ENCODE peak calls at places on chromosomes 11 and 22, in four cellular contexts. F, M, O and J are unnamed samples.

GRCh38 chr11:16346975-16347374 is 9.4 kb downstream of the SOX6 start:
- DNase-seq in O (no peak), F (no peak), M (no peak), J (no peak)

GRCh38 chr22:48428556-48429371 is 1398.9 kb downstream of the BRD1 start:
- DNase-seq in O (peak), M (no peak), F (no peak), J (no peak)

GRCh38 chr11:105181521-105181920 is 42.0 kb upstream of the CARD18 start:
- DNase-seq in F (no peak), O (no peak), M (no peak), J (no peak)

GRCh38 chr11:110565690-110566336 is 136.1 kb downstream of the FDX1 start:
- DNase-seq in F (no peak), O (peak), M (no peak), J (no peak)

GRCh38 chr11:129974672-129975071 is 28.0 kb downstream of the PRDM10 start:
- DNase-seq in F (no peak), O (no peak), M (no peak), J (no peak)

GRCh38 chr22:33969052-33969451 is 48.8 kb upstream of the LARGE1 start:
- DNase-seq in M (no peak), F (no peak), O (no peak), J (no peak)

GRCh38 chr11:114612686-114613085 is 17.1 kb upstream of the NXPE4 start:
- DNase-seq in F (no peak), M (no peak), O (no peak), J (no peak)

GRCh38 chr22:42974223-42974622 is 40.7 kb downstream of the PACSIN2 start:
- DNase-seq in O (no peak), M (no peak), F (no peak), J (no peak)

GRCh38 chr11:130710022-130710421 is 206.3 kb downstream of the SNX19 start:
- DNase-seq in F (no peak), M (no peak), O (no peak), J (no peak)

GRCh38 chr22:33851985-33852384 is 68.3 kb downstream of the LARGE1 start:
- DNase-seq in F (no peak), O (no peak), M (no peak), J (no peak)

GRCh38 chr22:19579880-19580279 is 55.7 kb upstream of the CLDN5 start:
- DNase-seq in F (no peak), M (no peak), O (no peak), J (no peak)

DNA sequence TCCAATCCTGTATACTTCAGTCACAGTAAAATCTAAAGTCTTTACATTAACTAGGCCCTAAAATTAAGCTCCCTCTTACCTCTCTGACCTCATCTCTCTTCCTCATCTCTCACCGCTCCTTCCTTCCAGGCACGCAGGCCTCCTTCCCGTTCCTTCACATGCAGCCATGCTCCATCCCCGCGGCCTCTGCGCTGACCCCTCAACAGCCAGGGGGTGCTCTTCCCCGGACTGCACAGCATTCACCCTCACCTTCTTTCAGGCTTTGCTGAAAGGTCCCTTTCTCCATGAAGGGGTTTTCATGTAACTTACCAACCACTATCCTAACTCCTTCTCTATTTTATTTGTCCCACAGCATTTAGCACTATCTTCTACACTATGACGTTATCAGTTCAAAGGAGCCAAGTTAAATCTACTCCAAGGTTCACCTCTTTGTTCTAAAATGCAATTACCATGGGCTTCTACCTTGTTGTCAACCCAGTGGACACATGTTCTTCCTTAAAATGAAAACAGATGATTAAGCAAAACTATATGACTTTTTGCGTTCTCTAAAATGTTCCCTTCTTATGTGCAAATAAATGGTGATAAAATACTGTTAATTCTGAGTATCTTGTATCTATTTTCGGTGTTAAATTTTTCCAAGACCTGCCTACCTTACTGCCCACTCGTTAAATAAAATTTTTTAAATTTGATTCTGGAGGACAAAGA is 57.8 kb upstream of the APOA1 start:
- DNase-seq in F (no peak), O (peak), M (no peak), J (no peak)
- TF ChIP-seq CTCF in F (peak), O (peak), M (peak), J (peak)

GRCh38 chr22:30866811-30867271 is 101.7 kb downstream of the MORC2 start:
- DNase-seq in F (no peak), O (peak), M (no peak), J (no peak)
- TF ChIP-seq CTCF in F (no peak), O (no peak), M (peak), J (peak)

DNA sequence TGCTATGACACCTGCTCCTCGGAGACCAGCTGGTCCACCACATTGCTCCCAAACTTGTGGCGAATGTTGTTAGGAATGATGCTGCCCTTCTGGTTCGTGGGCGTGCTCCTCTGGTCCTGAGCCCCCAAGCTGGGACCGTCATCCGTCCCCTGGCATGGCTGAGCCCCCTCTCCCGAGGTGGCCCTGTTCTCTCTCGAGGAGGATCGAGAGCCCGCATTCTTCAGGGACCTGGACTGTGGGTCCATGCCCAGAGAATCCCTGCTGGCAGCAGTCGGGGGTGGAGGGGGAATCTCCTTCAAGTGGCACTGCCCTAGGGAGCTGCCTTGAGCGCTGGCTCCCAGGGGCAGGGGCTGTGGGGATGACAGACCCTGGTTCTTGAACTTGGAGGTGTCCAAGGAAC is 17.4 kb downstream of the TST start:
- DNase-seq in F (no peak), M (no peak), O (peak), J (no peak)
- TF ChIP-seq CTCF in F (no peak), M (no peak), O (no peak), J (no peak)

DNA sequence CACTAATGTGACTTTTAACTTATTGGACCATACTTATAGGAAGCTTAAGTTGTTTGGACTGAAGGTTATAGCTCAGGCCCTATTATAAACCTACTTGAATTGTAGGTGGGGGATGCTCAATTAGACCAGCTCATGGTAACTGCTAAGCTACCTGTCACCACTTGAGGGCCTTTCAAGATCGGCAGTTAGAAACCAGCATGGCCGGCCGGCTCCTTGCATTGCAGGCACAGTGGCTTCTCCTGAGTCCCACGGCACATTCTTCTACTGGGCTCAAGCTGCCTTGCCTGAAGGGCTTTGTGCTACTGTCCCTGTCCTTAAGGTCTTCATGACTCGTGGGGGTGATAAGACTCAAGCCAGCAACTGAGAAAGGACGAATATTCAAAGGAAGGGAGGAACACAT is 70.8 kb downstream of the TBC1D22A start:
- DNase-seq in F (no peak), M (no peak), O (no peak), J (no peak)
- TF ChIP-seq CTCF in F (peak), M (no peak), O (peak), J (peak)

DNA sequence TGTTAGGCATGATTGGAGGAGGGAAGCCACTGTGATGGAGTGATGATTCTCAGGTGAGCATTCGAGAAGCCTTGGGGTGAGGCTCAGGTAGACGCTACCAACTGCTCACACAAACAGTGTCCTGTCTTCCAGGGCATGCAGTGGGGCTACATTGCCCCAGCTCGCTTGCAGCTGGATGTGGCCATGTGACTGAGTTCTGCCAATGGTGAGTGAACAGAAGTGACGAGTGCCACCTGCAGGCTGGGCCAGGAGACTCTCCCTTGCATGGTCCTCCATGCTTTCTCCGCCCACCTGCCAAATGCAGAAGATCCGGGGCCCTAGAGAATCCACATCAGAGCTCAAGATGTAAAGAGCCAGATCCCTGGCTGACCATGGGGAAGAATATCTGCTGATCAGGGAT is 195.9 kb downstream of the BCR start:
- DNase-seq in M (peak), O (no peak), F (no peak), J (no peak)
- TF ChIP-seq CTCF in M (peak), O (peak), F (no peak), J (peak)

GRCh38 chr11:19848219-19848618 is 135.6 kb downstream of the NAV2 start:
- DNase-seq in M (no peak), O (no peak), F (no peak), J (no peak)
- TF ChIP-seq CTCF in M (no peak), O (no peak), F (no peak), J (no peak)

GRCh38 chr11:34266090-34266912 is 91.5 kb downstream of the ABTB2 start:
- DNase-seq in O (peak), F (peak), M (peak), J (no peak)

GRCh38 chr11:34269694-34270245 is 88.0 kb downstream of the ABTB2 start:
- DNase-seq in M (no peak), F (no peak), O (no peak), J (no peak)

GRCh38 chr11:34269031-34269430 is 88.8 kb downstream of the ABTB2 start:
- DNase-seq in F (no peak), M (no peak), O (no peak), J (no peak)

GRCh38 chr11:34266987-34267386 is 90.8 kb downstream of the ABTB2 start:
- DNase-seq in F (peak), O (no peak), M (no peak), J (no peak)

GRCh38 chr11:34267440-34267839 is 90.4 kb downstream of the ABTB2 start:
- DNase-seq in M (no peak), F (no peak), O (no peak), J (no peak)
- TF ChIP-seq CTCF in M (no peak), F (no peak), O (no peak), J (no peak)